ENCODE peak calls at places on chromosomes 12 and 14, in six cellular contexts. I, V, X, T, E and H are unnamed samples.

GRCh38 chr12:49893753-49894752 is 9.6 kb downstream of the FAIM2 start:
- DNase-seq in X (no peak), T (no peak), I (peak; percentile 19), V (no peak), E (no peak), H (no peak)

GRCh38 chr14:63178912-63179311 is 25.3 kb upstream of the RHOJ start:
- DNase-seq in V (no peak), E (no peak), T (no peak), I (no peak), X (no peak), H (no peak)

GRCh38 chr12:93198086-93198485 is 179.6 kb upstream of the NUDT4 start:
- DNase-seq in I (no peak), T (no peak), E (no peak), X (peak; percentile 39), V (no peak), H (no peak)

GRCh38 chr12:7130791-7131501 is 775 bp downstream of the CLSTN3 start:
- DNase-seq in T (no peak), X (no peak), I (peak; percentile 56), V (peak; percentile 78), E (peak; percentile 78), H (no peak)

GRCh38 chr12:132836803-132837331 is 8.2 kb upstream of the GOLGA3 start:
- DNase-seq in I (no peak), V (peak; percentile 31), E (no peak), X (no peak), T (no peak), H (no peak)

GRCh38 chr14:44657688-44658388 is 150.8 kb upstream of the FSCB start:
- DNase-seq in T (no peak), X (peak; percentile 4), V (no peak), I (no peak), E (no peak), H (no peak)

GRCh38 chr14:29521526-29522137 is 406.0 kb downstream of the PRKD1 start:
- DNase-seq in X (no peak), T (no peak), E (peak; percentile 56), I (peak; percentile 15), V (no peak), H (no peak)

GRCh38 chr12:59595097-59595496 is 732 bp upstream of the SLC16A7 start:
- DNase-seq in I (no peak), V (no peak), X (no peak), T (no peak), E (no peak), H (no peak)

GRCh38 chr12:57475271-57476161 is 4.2 kb downstream of the ARHGAP9 start:
- DNase-seq in V (peak; percentile 80), T (no peak), E (peak; percentile 67), I (no peak), X (no peak), H (no peak)

GRCh38 chr14:100885196-100886030 is 18.1 kb downstream of the RTL1 start:
- DNase-seq in E (no peak), T (no peak), I (no peak), X (no peak), V (peak; percentile 68), H (no peak)

GRCh38 chr14:57299511-57299910 is 30.7 kb downstream of the AP5M1 start:
- DNase-seq in T (no peak), I (no peak), X (no peak), E (no peak), V (no peak), H (no peak)

GRCh38 chr12:120536064-120536791 is 2.1 kb downstream of the RNF10 start:
- DNase-seq in V (no peak), X (peak; percentile 60), E (no peak), I (peak; percentile 21), T (no peak), H (no peak)

GRCh38 chr14:94514351-94514750 is 5.1 kb upstream of the SERPINA12 start:
- DNase-seq in X (no peak), V (no peak), T (no peak), I (no peak), E (no peak), H (no peak)

GRCh38 chr12:84128117-84128991 is 784.2 kb downstream of the SLC6A15 start:
- DNase-seq in T (no peak), E (no peak), I (peak; percentile 2), V (no peak), X (no peak), H (no peak)

GRCh38 chr12:52585951-52586350 is 12.3 kb upstream of the KRT74 start:
- DNase-seq in V (no peak), T (no peak), X (no peak), I (peak; percentile 21), E (no peak), H (no peak)

GRCh38 chr14:70315942-70316341 is 43.5 kb downstream of the COX16 start:
- DNase-seq in E (no peak), X (no peak), T (no peak), V (no peak), I (no peak), H (no peak)

GRCh38 chr12:124375141-124375788 is 80.4 kb downstream of the RFLNA start:
- DNase-seq in I (no peak), T (no peak), E (no peak), X (no peak), V (no peak), H (no peak)
- TF ChIP-seq CTCF in I (no peak), T (peak; percentile 11), E (peak; percentile 10), X (peak; percentile 15), V (peak; percentile 28), H (no peak)

DNA sequence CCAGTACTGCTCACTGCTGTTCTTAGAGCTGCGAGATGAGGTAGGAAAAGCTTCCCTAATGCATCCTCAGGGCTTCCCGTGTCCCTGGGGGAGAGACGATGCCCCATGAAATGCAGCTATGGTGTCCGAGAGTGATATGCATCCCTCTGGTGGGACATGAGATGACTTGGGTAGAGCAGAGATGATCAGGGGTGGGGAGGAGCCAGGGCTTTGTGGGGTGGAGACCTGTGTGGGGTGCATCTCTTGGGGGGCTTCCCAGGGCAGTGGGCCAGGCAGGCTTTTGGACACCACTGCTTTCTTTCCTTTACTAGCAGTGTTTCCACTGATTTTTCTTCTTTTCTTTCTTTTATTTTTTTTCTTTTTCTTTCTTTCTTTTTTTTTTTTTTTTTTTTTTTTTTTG is 147.3 kb downstream of the ADGRD1 start:
- DNase-seq in X (no peak), I (no peak), V (no peak), T (no peak), E (no peak), H (no peak)
- TF ChIP-seq GABPA in X (no peak), I (no peak), V (no peak), T (no peak), E (no peak), H (no peak)

GRCh38 chr12:11344504-11344903 is 34.3 kb upstream of the PRB4 start:
- DNase-seq in X (peak; percentile 4), V (no peak), E (no peak), I (no peak), T (no peak), H (no peak)

GRCh38 chr12:11348439-11348838 is 38.2 kb upstream of the PRB4 start:
- DNase-seq in E (no peak), V (no peak), T (no peak), X (no peak), I (peak; percentile 0), H (no peak)

DNA sequence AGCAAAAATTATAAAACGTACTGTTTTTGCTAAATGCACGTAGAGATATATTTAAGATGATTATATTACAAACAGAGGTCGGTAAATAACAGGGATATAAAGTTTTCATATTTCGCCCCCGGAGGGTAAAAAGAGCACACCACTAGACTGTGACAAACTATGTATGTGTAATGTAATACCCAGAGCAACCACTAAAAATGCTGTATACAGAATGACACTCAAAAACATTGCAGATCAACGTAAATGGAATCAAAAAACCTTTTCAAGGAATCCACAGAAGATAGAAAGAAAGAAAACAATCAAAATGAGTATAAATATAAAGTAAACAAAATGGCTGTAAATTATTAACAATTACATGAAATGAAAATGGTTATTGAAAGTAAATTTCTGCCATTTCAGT is 37.6 kb upstream of the PRB4 start:
- DNase-seq in T (no peak), E (no peak), X (no peak), I (no peak), V (peak; percentile 1), H (no peak)
- TF ChIP-seq CTCF in T (peak; percentile 27), E (no peak), X (no peak), I (peak; percentile 1), V (peak; percentile 47), H (peak; percentile 15)

GRCh38 chr12:4852308-4852707 is 57.4 kb upstream of the KCNA1 start:
- DNase-seq in X (no peak), T (no peak), V (no peak), I (no peak), E (no peak), H (no peak)
- TF ChIP-seq GABPA in X (no peak), T (no peak), V (no peak), I (no peak), E (no peak), H (no peak)

DNA sequence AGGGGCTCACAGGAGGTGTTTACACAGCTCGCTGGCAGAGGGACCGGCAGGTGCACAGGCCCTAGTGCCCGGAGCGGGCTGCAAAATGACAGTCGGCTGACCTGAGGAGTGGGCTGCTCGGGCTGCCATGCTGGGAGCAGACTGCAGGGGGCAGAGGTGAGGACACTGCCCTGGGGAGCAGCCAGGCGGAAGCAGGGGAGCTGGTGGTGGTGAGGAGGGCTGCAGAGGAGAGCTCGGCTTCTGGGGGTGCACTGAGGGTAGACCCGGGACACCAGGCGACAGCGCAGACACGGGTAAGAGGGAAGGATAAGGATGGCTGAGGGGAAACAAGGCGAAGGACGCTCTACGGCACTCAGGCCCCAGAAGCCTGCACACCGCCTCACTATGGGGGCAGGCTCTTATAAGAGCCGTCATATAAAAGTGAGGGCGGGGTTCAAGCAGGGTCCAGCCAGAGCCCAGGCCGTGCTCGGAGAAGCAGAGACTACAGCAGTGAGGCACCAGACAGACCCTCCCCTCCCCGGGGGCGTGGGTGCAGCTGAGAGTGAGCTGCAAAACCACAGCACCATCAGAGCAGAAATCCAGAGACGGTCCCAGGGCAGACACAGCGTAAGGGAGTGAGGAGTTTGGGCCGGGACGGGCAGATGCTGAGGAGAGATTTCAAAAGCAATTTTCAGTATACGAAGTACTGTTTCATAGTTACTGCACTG is 62.5 kb downstream of the CCDC88C start:
- DNase-seq in V (peak; percentile 75), X (no peak), E (peak; percentile 95), I (no peak), T (no peak), H (no peak)
- TF ChIP-seq CTCF in V (peak; percentile 34), X (peak; percentile 52), E (peak; percentile 83), I (peak; percentile 33), T (peak; percentile 79), H (no peak)

GRCh38 chr14:52790011-52790755 is 1.2 kb downstream of the GNPNAT1 start:
- DNase-seq in I (peak; percentile 15), T (no peak), X (no peak), V (no peak), E (no peak), H (no peak)
- TF ChIP-seq GABPA in I (no peak), T (no peak), X (no peak), V (no peak), E (no peak), H (no peak)

GRCh38 chr12:111687255-111687654 is 1.4 kb downstream of the ACAD10 start:
- DNase-seq in X (peak; percentile 31), I (peak; percentile 71), T (peak; percentile 5), V (peak; percentile 27), E (no peak), H (peak; percentile 43)
- TF ChIP-seq CTCF in X (peak; percentile 35), I (peak; percentile 73), T (peak; percentile 58), V (peak; percentile 22), E (no peak), H (no peak)